ENCODE peak calls at places on chromosomes 6 and 20, in five cellular contexts. One of them, this sample, is unnamed.

GRCh38 chr6:136822051-136822378 is 377 bp upstream of the PEX7 start:
- DNase-seq in Peyer's patch: peak; percentile 25
- DNase-seq in HCT116: no peak
- DNase-seq in right lobe of liver: no peak
- DNase-seq in transverse colon: no peak
- DNase-seq in this sample: peak; percentile 71

GRCh38 chr6:41934278-41935189 is 7.1 kb downstream of the CCND3 start:
- DNase-seq in right lobe of liver: no peak
- DNase-seq in transverse colon: no peak
- DNase-seq in Peyer's patch: no peak
- DNase-seq in HCT116: no peak
- DNase-seq in this sample: no peak

GRCh38 chr20:57897891-57898290 is 188.1 kb upstream of the PMEPA1 start:
- DNase-seq in transverse colon: no peak
- DNase-seq in right lobe of liver: no peak
- DNase-seq in Peyer's patch: no peak
- DNase-seq in HCT116: no peak
- DNase-seq in this sample: no peak

GRCh38 chr20:59404749-59405148 is 104.3 kb downstream of the EDN3 start:
- DNase-seq in transverse colon: no peak
- DNase-seq in Peyer's patch: no peak
- DNase-seq in right lobe of liver: no peak
- DNase-seq in HCT116: no peak
- DNase-seq in this sample: no peak

GRCh38 chr20:4546342-4546741 is 175.4 kb upstream of the PRND start:
- DNase-seq in HCT116: no peak
- DNase-seq in right lobe of liver: no peak
- DNase-seq in transverse colon: no peak
- DNase-seq in Peyer's patch: no peak
- DNase-seq in this sample: no peak

GRCh38 chr6:81067057-81067456 is 685.4 kb downstream of the TENT5A start:
- DNase-seq in Peyer's patch: no peak
- DNase-seq in HCT116: no peak
- DNase-seq in right lobe of liver: no peak
- DNase-seq in transverse colon: no peak
- DNase-seq in this sample: no peak

GRCh38 chr20:21640556-21640955 is 64.9 kb upstream of the PAX1 start:
- DNase-seq in HCT116: peak; percentile 4
- DNase-seq in transverse colon: no peak
- DNase-seq in Peyer's patch: no peak
- DNase-seq in right lobe of liver: no peak
- DNase-seq in this sample: no peak

GRCh38 chr6:83536034-83536646 is 23.8 kb downstream of the PRSS35 start:
- DNase-seq in Peyer's patch: no peak
- DNase-seq in transverse colon: peak; percentile 51
- DNase-seq in HCT116: peak; percentile 36
- DNase-seq in right lobe of liver: peak; percentile 49
- DNase-seq in this sample: peak; percentile 80

GRCh38 chr6:148367418-148368024 is 24.9 kb downstream of the SASH1 start:
- DNase-seq in HCT116: no peak
- DNase-seq in Peyer's patch: no peak
- DNase-seq in right lobe of liver: peak; percentile 51
- DNase-seq in transverse colon: no peak
- DNase-seq in this sample: peak; percentile 62

GRCh38 chr6:37868447-37868825 is 48.9 kb downstream of the ZFAND3 start:
- DNase-seq in right lobe of liver: no peak
- DNase-seq in transverse colon: no peak
- DNase-seq in Peyer's patch: no peak
- DNase-seq in HCT116: no peak
- DNase-seq in this sample: no peak

GRCh38 chr20:49052334-49052733 is 6.2 kb downstream of the CSE1L start:
- DNase-seq in Peyer's patch: no peak
- DNase-seq in right lobe of liver: no peak
- DNase-seq in transverse colon: no peak
- DNase-seq in HCT116: no peak
- DNase-seq in this sample: no peak

GRCh38 chr20:38670786-38671185 is 53.5 kb upstream of the SLC32A1 start:
- DNase-seq in transverse colon: no peak
- DNase-seq in right lobe of liver: no peak
- DNase-seq in HCT116: no peak
- DNase-seq in Peyer's patch: no peak
- DNase-seq in this sample: no peak

GRCh38 chr6:152232494-152233151 is 404.5 kb downstream of the SYNE1 start:
- DNase-seq in HCT116: no peak
- DNase-seq in right lobe of liver: no peak
- DNase-seq in transverse colon: no peak
- DNase-seq in Peyer's patch: no peak
- DNase-seq in this sample: no peak

GRCh38 chr20:57432874-57433491 is 41.8 kb downstream of the RBM38 start:
- DNase-seq in transverse colon: peak; percentile 79
- DNase-seq in HCT116: no peak
- DNase-seq in right lobe of liver: peak; percentile 69
- DNase-seq in Peyer's patch: peak; percentile 83
- DNase-seq in this sample: peak; percentile 42

GRCh38 chr6:4880373-4880762 is 104.2 kb downstream of the CDYL start:
- DNase-seq in right lobe of liver: no peak
- DNase-seq in HCT116: no peak
- DNase-seq in Peyer's patch: no peak
- DNase-seq in transverse colon: no peak
- DNase-seq in this sample: no peak

GRCh38 chr6:94278146-94278545 is 858.8 kb upstream of the EPHA7 start:
- DNase-seq in Peyer's patch: no peak
- DNase-seq in HCT116: no peak
- DNase-seq in right lobe of liver: no peak
- DNase-seq in transverse colon: no peak
- DNase-seq in this sample: no peak

GRCh38 chr6:31300797-31301196 is 28.9 kb upstream of the HLA-C start:
- DNase-seq in Peyer's patch: no peak
- DNase-seq in transverse colon: no peak
- DNase-seq in right lobe of liver: no peak
- DNase-seq in HCT116: no peak
- DNase-seq in this sample: no peak

GRCh38 chr6:46299253-46299652 is 128.5 kb upstream of the ENPP5 start:
- DNase-seq in transverse colon: no peak
- DNase-seq in right lobe of liver: no peak
- DNase-seq in Peyer's patch: no peak
- DNase-seq in HCT116: no peak
- DNase-seq in this sample: no peak

GRCh38 chr6:37110455-37111155 is 59.3 kb upstream of the PIM1 start:
- DNase-seq in Peyer's patch: no peak
- DNase-seq in right lobe of liver: no peak
- DNase-seq in HCT116: no peak
- DNase-seq in transverse colon: no peak
- DNase-seq in this sample: no peak

GRCh38 chr6:3217286-3217685 is 10.2 kb downstream of the TUBB2B start:
- DNase-seq in right lobe of liver: no peak
- DNase-seq in transverse colon: no peak
- DNase-seq in HCT116: no peak
- DNase-seq in Peyer's patch: no peak
- DNase-seq in this sample: no peak

GRCh38 chr6:36769676-36770499 is 69.4 kb downstream of the CPNE5 start:
- DNase-seq in HCT116: no peak
- DNase-seq in Peyer's patch: peak; percentile 35
- DNase-seq in transverse colon: no peak
- DNase-seq in right lobe of liver: no peak
- DNase-seq in this sample: no peak

GRCh38 chr6:90274481-90275030 is 22.1 kb downstream of the BACH2 start:
- DNase-seq in right lobe of liver: no peak
- DNase-seq in Peyer's patch: peak; percentile 96
- DNase-seq in transverse colon: peak; percentile 60
- DNase-seq in HCT116: no peak
- DNase-seq in this sample: no peak

GRCh38 chr20:14992961-14993360 is 655.5 kb upstream of the FLRT3 start:
- DNase-seq in HCT116: no peak
- DNase-seq in right lobe of liver: no peak
- DNase-seq in Peyer's patch: no peak
- DNase-seq in transverse colon: no peak
- DNase-seq in this sample: no peak

GRCh38 chr6:23106951-23107350 is 537.6 kb downstream of the HDGFL1 start:
- DNase-seq in transverse colon: no peak
- DNase-seq in HCT116: no peak
- DNase-seq in Peyer's patch: no peak
- DNase-seq in right lobe of liver: no peak
- DNase-seq in this sample: no peak

GRCh38 chr20:53582574-53583351 is 10.9 kb downstream of the ZNF217 start:
- DNase-seq in HCT116: no peak
- DNase-seq in transverse colon: no peak
- DNase-seq in Peyer's patch: no peak
- DNase-seq in right lobe of liver: no peak
- DNase-seq in this sample: peak; percentile 49

GRCh38 chr6:6932968-6933367 is 174.8 kb upstream of the RREB1 start:
- DNase-seq in transverse colon: no peak
- DNase-seq in right lobe of liver: no peak
- DNase-seq in Peyer's patch: no peak
- DNase-seq in HCT116: no peak
- DNase-seq in this sample: no peak

GRCh38 chr6:6932341-6932740 is 175.4 kb upstream of the RREB1 start:
- DNase-seq in HCT116: no peak
- DNase-seq in right lobe of liver: no peak
- DNase-seq in transverse colon: no peak
- DNase-seq in Peyer's patch: no peak
- DNase-seq in this sample: no peak

GRCh38 chr6:6930223-6930880 is 177.4 kb upstream of the RREB1 start:
- DNase-seq in right lobe of liver: no peak
- DNase-seq in transverse colon: no peak
- DNase-seq in HCT116: no peak
- DNase-seq in Peyer's patch: no peak
- DNase-seq in this sample: no peak

GRCh38 chr6:6927437-6928361 is 180.1 kb upstream of the RREB1 start:
- DNase-seq in Peyer's patch: no peak
- DNase-seq in right lobe of liver: no peak
- DNase-seq in HCT116: no peak
- DNase-seq in transverse colon: no peak
- DNase-seq in this sample: no peak

DNA sequence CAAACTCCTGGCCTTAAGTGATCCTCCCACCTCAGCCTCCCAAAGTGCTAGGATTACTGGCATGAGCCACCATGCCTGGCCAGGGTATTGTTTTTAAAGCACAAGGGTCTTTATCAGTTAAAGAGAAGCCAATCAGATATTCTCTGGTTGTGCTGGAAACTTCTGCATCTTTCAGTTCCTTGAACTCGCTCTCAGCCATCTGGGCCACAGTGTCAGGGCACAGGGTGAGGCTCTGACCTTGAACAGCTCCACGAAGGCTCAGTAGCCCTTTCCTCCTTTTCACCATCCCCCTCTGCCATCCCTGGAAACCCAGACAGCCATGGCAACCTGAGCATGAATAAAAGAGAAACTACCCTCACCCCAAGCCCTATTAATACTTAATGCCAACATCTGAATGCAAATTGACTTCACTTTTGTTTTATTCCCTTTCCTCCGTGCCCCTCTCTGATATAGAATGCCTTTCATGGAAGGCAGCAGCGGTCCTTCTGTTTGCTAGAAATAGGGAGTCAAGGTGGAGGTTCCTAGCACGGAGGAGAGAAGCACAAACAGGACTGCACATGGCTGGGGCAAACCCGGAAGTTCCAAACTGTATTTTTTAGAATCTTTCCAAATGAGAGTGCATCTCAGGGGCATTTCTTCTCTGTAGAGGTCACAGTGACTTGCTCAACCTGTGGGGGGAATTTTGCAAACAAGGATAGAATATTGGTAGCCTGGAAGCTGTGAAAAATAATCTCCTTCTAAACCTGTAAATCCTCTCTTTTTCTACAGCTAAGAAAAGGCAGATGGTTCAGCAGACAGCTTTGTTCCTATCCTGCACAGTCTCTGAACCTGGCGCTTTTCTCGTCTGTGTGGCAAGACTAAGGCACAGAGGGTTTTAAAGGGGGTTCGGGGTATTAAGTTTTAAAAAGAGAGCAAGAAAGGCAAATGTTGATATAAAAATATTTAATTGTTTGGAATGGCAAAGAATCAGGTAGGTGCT is 176.4 kb upstream of the RREB1 start:
- DNase-seq in Peyer's patch: no peak
- DNase-seq in HCT116: no peak
- DNase-seq in right lobe of liver: no peak
- DNase-seq in transverse colon: no peak
- DNase-seq in this sample: no peak
- TF ChIP-seq POLR2A in Peyer's patch: no peak
- TF ChIP-seq POLR2A in HCT116: no peak
- TF ChIP-seq POLR2A in right lobe of liver: no peak
- TF ChIP-seq POLR2A in transverse colon: no peak
- TF ChIP-seq POLR2A in this sample: no peak

GRCh38 chr6:75296811-75297779 is 12.5 kb upstream of the TMEM30A start:
- DNase-seq in Peyer's patch: no peak
- DNase-seq in transverse colon: no peak
- DNase-seq in right lobe of liver: no peak
- DNase-seq in HCT116: peak; percentile 65
- DNase-seq in this sample: no peak
- H3K27me3 ChIP-seq in Peyer's patch: no peaks in the 10 kb centered on the region
- H3K27me3 ChIP-seq in transverse colon: no peaks in the 10 kb centered on the region
- H3K27me3 ChIP-seq in right lobe of liver: no peaks in the 10 kb centered on the region
- H3K27me3 ChIP-seq in HCT116: no peaks in the 10 kb centered on the region
- H3K27me3 ChIP-seq in this sample: no peaks in the 10 kb centered on the region

GRCh38 chr20:23049201-23049932 is at the start of gene THBD:
- DNase-seq in right lobe of liver: no peak
- DNase-seq in transverse colon: peak; percentile 56
- DNase-seq in Peyer's patch: no peak
- DNase-seq in HCT116: no peak
- DNase-seq in this sample: peak; percentile 78
- TF ChIP-seq POLR2A in right lobe of liver: peak; percentile 73
- TF ChIP-seq POLR2A in transverse colon: peak; percentile 76
- TF ChIP-seq POLR2A in Peyer's patch: peak; percentile 19
- TF ChIP-seq POLR2A in HCT116: no peak
- TF ChIP-seq POLR2A in this sample: peak; percentile 72

DNA sequence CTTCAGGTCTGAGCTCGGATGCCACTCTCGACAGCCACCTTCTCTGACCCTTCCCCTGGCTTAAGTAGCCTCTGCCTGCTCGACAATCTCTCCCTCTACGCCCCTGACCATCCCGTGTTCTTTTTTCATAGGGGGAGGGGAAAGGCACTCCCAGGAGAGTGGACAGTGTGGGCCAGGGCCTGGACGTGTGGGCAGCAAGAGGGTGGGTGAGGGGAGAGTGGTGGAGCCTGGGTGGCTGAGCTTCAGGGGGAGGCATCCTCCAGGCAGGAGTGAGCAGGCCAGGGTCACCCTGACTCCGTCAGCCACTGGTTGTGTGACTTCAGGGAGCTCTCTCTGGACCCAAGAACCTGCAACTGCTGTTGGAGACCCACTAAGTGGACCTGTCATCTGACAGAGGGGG is 92.7 kb downstream of the CEBPB start:
- DNase-seq in transverse colon: no peak
- DNase-seq in Peyer's patch: no peak
- DNase-seq in HCT116: no peak
- DNase-seq in right lobe of liver: no peak
- DNase-seq in this sample: no peak
- H3K27me3 ChIP-seq in transverse colon: no peaks in the 10 kb centered on the region
- H3K27me3 ChIP-seq in Peyer's patch: no peaks in the 10 kb centered on the region
- H3K27me3 ChIP-seq in HCT116: no peaks in the 10 kb centered on the region
- H3K27me3 ChIP-seq in right lobe of liver: no peaks in the 10 kb centered on the region
- H3K27me3 ChIP-seq in this sample: no peaks in the 10 kb centered on the region

GRCh38 chr6:131627724-131628682 is at the start of gene MED23:
- DNase-seq in transverse colon: peak; percentile 97
- DNase-seq in HCT116: peak; percentile 92
- DNase-seq in Peyer's patch: peak; percentile 89
- DNase-seq in right lobe of liver: peak; percentile 96
- DNase-seq in this sample: peak; percentile 95
- TF ChIP-seq POLR2A in transverse colon: peak; percentile 75
- TF ChIP-seq POLR2A in HCT116: no peak
- TF ChIP-seq POLR2A in Peyer's patch: peak; percentile 68
- TF ChIP-seq POLR2A in right lobe of liver: peak; percentile 72
- TF ChIP-seq POLR2A in this sample: peak; percentile 47

GRCh38 chr20:61222699-61223098 is 29.4 kb upstream of the CDH4 start:
- DNase-seq in Peyer's patch: no peak
- DNase-seq in HCT116: no peak
- DNase-seq in transverse colon: no peak
- DNase-seq in right lobe of liver: no peak
- DNase-seq in this sample: no peak
- H3K27me3 ChIP-seq in Peyer's patch: no peaks in the 10 kb centered on the region
- H3K27me3 ChIP-seq in HCT116: no peaks in the 10 kb centered on the region
- H3K27me3 ChIP-seq in transverse colon: peaks cover 11% of the 10 kb centered on the region
- H3K27me3 ChIP-seq in right lobe of liver: no peaks in the 10 kb centered on the region
- H3K27me3 ChIP-seq in this sample: peaks cover 32% of the 10 kb centered on the region

This sample was measured in adrenal gland.